ENCODE peak calls at places on chromosomes 2 and 18, in four cellular contexts. R is neural crest cell, O is PC-3, P is AG04450. N is an unnamed sample.

GRCh38 chr2:231965118-231965517 is 3.6 kb downstream of the DIS3L2 start:
- DNase-seq in R (no peak), O (no peak), P (no peak), N (no peak)

GRCh38 chr2:40690525-40690924 is 238.6 kb upstream of the SLC8A1 start:
- DNase-seq in R (no peak), O (no peak), P (no peak), N (no peak)

GRCh38 chr2:88765154-88765948 is 73.9 kb downstream of the RPIA start:
- DNase-seq in R (no peak), O (no peak), P (no peak), N (peak)

GRCh38 chr18:68448736-68449135 is 266.2 kb downstream of the TMX3 start:
- DNase-seq in R (no peak), O (peak), P (peak), N (no peak)

GRCh38 chr2:6181525-6182270 is 489.5 kb downstream of the SOX11 start:
- DNase-seq in R (no peak), O (peak), P (peak), N (no peak)

GRCh38 chr18:76978616-76979015 is 154.0 kb downstream of the MBP start:
- DNase-seq in R (no peak), O (no peak), P (no peak), N (no peak)

GRCh38 chr18:12121175-12122095 is 27.8 kb downstream of the ANKRD62 start:
- DNase-seq in R (peak), O (peak), P (no peak), N (no peak)

GRCh38 chr2:108377815-108378630 is at the start of gene SULT1C4:
- DNase-seq in R (peak), O (no peak), P (no peak), N (no peak)

GRCh38 chr2:42041377-42042127 is 6.3 kb upstream of the PKDCC start:
- DNase-seq in R (no peak), O (no peak), P (no peak), N (no peak)

GRCh38 chr2:152450176-152450575 is 115.2 kb downstream of the FMNL2 start:
- DNase-seq in R (no peak), O (no peak), P (no peak), N (no peak)

GRCh38 chr2:66452214-66452613 is 17.3 kb downstream of the MEIS1 start:
- DNase-seq in R (no peak), O (no peak), P (no peak), N (no peak)

GRCh38 chr2:119402645-119403560 is 28.8 kb upstream of the TMEM37 start:
- DNase-seq in R (no peak), O (no peak), P (no peak), N (no peak)

GRCh38 chr2:238597638-238598528 is 171.2 kb downstream of the ASB1 start:
- DNase-seq in R (no peak), O (no peak), P (no peak), N (no peak)

GRCh38 chr2:224360801-224361251 is 41.1 kb downstream of the FAM124B start:
- DNase-seq in R (no peak), O (peak), P (no peak), N (no peak)

GRCh38 chr2:58842501-58843144 is 601.5 kb upstream of the FANCL start:
- DNase-seq in R (no peak), O (no peak), P (no peak), N (no peak)

GRCh38 chr2:42954227-42954962 is 162.0 kb upstream of the HAAO start:
- DNase-seq in R (no peak), O (no peak), P (no peak), N (no peak)

GRCh38 chr2:237932731-237933131 is 34.1 kb upstream of the UBE2F start:
- DNase-seq in R (no peak), O (peak), P (peak), N (no peak)

GRCh38 chr18:34633368-34633767 is 76.7 kb upstream of the DTNA start:
- DNase-seq in R (no peak), O (no peak), P (no peak), N (no peak)

GRCh38 chr18:36331541-36331971 is 34.0 kb downstream of the FHOD3 start:
- DNase-seq in R (no peak), O (no peak), P (no peak), N (no peak)

GRCh38 chr2:12702661-12703121 is 14.0 kb upstream of the TRIB2 start:
- DNase-seq in R (no peak), O (peak), P (no peak), N (no peak)

GRCh38 chr18:9649164-9649540 is 34.8 kb upstream of the PPP4R1 start:
- DNase-seq in R (no peak), O (no peak), P (no peak), N (no peak)

GRCh38 chr2:29440921-29441623 is 325.9 kb downstream of the CLIP4 start:
- DNase-seq in R (no peak), O (no peak), P (no peak), N (no peak)

GRCh38 chr2:88010136-88010535 is 6.2 kb downstream of the RNU2-63P start:
- DNase-seq in R (no peak), O (no peak), P (no peak), N (no peak)

GRCh38 chr18:76349067-76349715 is 145.9 kb downstream of the ZNF516 start:
- DNase-seq in R (peak), O (peak), P (no peak), N (peak)

GRCh38 chr18:65786400-65786948 is 35.7 kb downstream of the CDH7 start:
- DNase-seq in R (no peak), O (no peak), P (no peak), N (no peak)

GRCh38 chr2:214731008-214731407 is 78.5 kb downstream of the BARD1 start:
- DNase-seq in R (no peak), O (no peak), P (no peak), N (no peak)

GRCh38 chr18:56563568-56563967 is 74.8 kb downstream of the TXNL1 start:
- DNase-seq in R (peak), O (peak), P (no peak), N (peak)

GRCh38 chr2:198494940-198495339 is 690.5 kb downstream of the PLCL1 start:
- DNase-seq in R (no peak), O (no peak), P (no peak), N (no peak)

GRCh38 chr2:224520064-224520463 is 65.1 kb downstream of the CUL3 start:
- DNase-seq in R (no peak), O (peak), P (peak), N (peak)

GRCh38 chr2:134124047-134124753 is 129.7 kb upstream of the MGAT5 start:
- DNase-seq in R (no peak), O (no peak), P (no peak), N (no peak)

GRCh38 chr2:107772380-107772779 is 54.3 kb upstream of the RGPD4 start:
- DNase-seq in R (no peak), O (peak), P (no peak), N (no peak)

GRCh38 chr2:196376984-196377877 is 205.9 kb upstream of the STK17B start:
- DNase-seq in R (no peak), O (no peak), P (no peak), N (peak)

GRCh38 chr2:16763056-16763455 is 97.4 kb upstream of the CYRIA start:
- DNase-seq in R (no peak), O (no peak), P (no peak), N (no peak)

GRCh38 chr18:70288851-70289328 is at the start of gene SOCS6:
- DNase-seq in R (peak), O (peak), P (peak), N (peak)

GRCh38 chr2:217858519-217859466 is 144.0 kb downstream of the TNS1 start:
- DNase-seq in R (peak), O (no peak), P (peak), N (no peak)

GRCh38 chr2:181823405-181823804 is 68.1 kb upstream of the ITPRID2 start:
- DNase-seq in R (no peak), O (no peak), P (no peak), N (no peak)

GRCh38 chr18:3529597-3529996 is 79.6 kb downstream of the TGIF1 start:
- DNase-seq in R (no peak), O (no peak), P (no peak), N (no peak)

GRCh38 chr18:2380101-2380500 is 191.2 kb downstream of the METTL4 start:
- DNase-seq in R (no peak), O (no peak), P (no peak), N (no peak)

GRCh38 chr2:236317938-236318396 is 53.8 kb upstream of the ASB18 start:
- DNase-seq in R (no peak), O (peak), P (no peak), N (no peak)

GRCh38 chr2:18752667-18753422 is 163.5 kb upstream of the NT5C1B start:
- DNase-seq in R (no peak), O (peak), P (no peak), N (no peak)
- TF ChIP-seq CTCF in R (no peak), O (peak), P (peak), N (no peak)

GRCh38 chr18:62338446-62339105 is 13.5 kb downstream of the TNFRSF11A start:
- DNase-seq in R (no peak), O (no peak), P (no peak), N (no peak)
- TF ChIP-seq CTCF in R (no peak), O (no peak), P (no peak), N (no peak)

GRCh38 chr2:9914384-9915065 is 37.0 kb upstream of the GRHL1 start:
- DNase-seq in R (no peak), O (peak), P (peak), N (peak)
- TF ChIP-seq CTCF in R (no peak), O (peak), P (peak), N (no peak)

GRCh38 chr18:75220786-75221355 is 10.3 kb downstream of the TSHZ1 start:
- DNase-seq in R (no peak), O (no peak), P (no peak), N (no peak)

GRCh38 chr18:75223687-75224347 is 13.2 kb downstream of the TSHZ1 start:
- DNase-seq in R (no peak), O (no peak), P (no peak), N (no peak)

GRCh38 chr18:75219684-75220083 is 9.1 kb downstream of the TSHZ1 start:
- DNase-seq in R (no peak), O (no peak), P (no peak), N (no peak)

GRCh38 chr18:75221397-75221796 is 10.8 kb downstream of the TSHZ1 start:
- DNase-seq in R (no peak), O (no peak), P (no peak), N (no peak)

DNA sequence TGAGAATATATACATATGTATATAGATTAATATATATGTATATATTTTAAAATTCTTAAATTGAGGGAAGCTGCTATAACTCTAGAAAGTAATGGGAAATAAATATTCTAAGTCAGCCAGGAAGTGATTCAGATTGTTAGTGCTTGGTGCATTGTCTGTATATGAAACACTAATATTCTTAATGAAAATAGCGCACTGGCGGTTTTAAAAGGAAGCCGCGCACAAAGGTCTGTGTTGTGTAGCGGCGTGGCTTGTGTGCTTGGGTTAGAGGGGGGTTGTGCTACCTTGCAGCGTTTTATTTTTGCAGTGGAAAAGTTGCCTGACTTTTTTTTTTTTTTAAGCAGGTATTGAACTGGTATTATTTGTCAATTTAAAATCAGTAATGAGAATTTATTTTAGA is 11.3 kb downstream of the TSHZ1 start:
- DNase-seq in R (no peak), O (no peak), P (no peak), N (no peak)
- TF ChIP-seq CTCF in R (no peak), O (no peak), P (no peak), N (no peak)

GRCh38 chr2:64887565-64887964 is 101.6 kb upstream of the SLC1A4 start:
- DNase-seq in R (no peak), O (no peak), P (no peak), N (no peak)

GRCh38 chr2:64889803-64890202 is 99.4 kb upstream of the SLC1A4 start:
- DNase-seq in R (no peak), O (no peak), P (no peak), N (no peak)

GRCh38 chr2:64888591-64889309 is 100.4 kb upstream of the SLC1A4 start:
- DNase-seq in R (no peak), O (peak), P (no peak), N (no peak)
- TF ChIP-seq CTCF in R (peak), O (peak), P (peak), N (no peak)

N was measured in activated CD8-positive, alpha-beta T cell treated with anti-CD3 and anti-CD28 coated beads for 36 hours.